ENCODE peak calls at places on chromosomes 13 and 19, in four cellular contexts. N is adrenal gland, M is MCF 10A, T is colonic mucosa. H is an unnamed sample.
A peak's percentile ranks its signal among the peaks of the same experiment; 100 is the strongest.

GRCh38 chr19:38234615-38235014 is 10.6 kb upstream of the DPF1 start:
- DNase-seq in N (no peak), M (no peak), T (no peak), H (no peak)

GRCh38 chr13:89832827-89833226 is 1514.7 kb upstream of the MIR17HG start:
- DNase-seq in N (no peak), M (no peak), T (no peak), H (peak; percentile 8)

GRCh38 chr19:29325241-29325975 is 112.5 kb upstream of the UQCRFS1 start:
- DNase-seq in N (no peak), M (no peak), T (no peak), H (no peak)

GRCh38 chr13:40109324-40109958 is 454.0 kb downstream of the COG6 start:
- DNase-seq in N (no peak), M (peak; percentile 94), T (no peak), H (peak; percentile 98)

GRCh38 chr19:48400018-48400742 is 6.7 kb downstream of the GRIN2D start:
- DNase-seq in N (peak; percentile 67), M (peak; percentile 67), T (peak; percentile 67), H (peak; percentile 74)

GRCh38 chr13:69324109-69324886 is 783.3 kb upstream of the ATXN8OS start:
- DNase-seq in N (no peak), M (peak; percentile 36), T (no peak), H (peak; percentile 37)

GRCh38 chr19:2982983-2983350 is 5.6 kb downstream of the TLE6 start:
- DNase-seq in N (peak; percentile 90), M (peak; percentile 90), T (peak; percentile 68), H (peak; percentile 79)

GRCh38 chr19:39406656-39407393 is at the start of gene ZFP36:
- DNase-seq in N (peak; percentile 94), M (peak; percentile 90), T (peak; percentile 95), H (peak; percentile 85)

GRCh38 chr13:97975851-97976550 is 22.5 kb downstream of the IPO5 start:
- DNase-seq in N (peak; percentile 88), M (peak; percentile 89), T (peak; percentile 90), H (peak; percentile 87)

GRCh38 chr13:41465215-41465907 is 8.0 kb downstream of the RGCC start:
- DNase-seq in N (peak; percentile 36), M (peak; percentile 21), T (peak; percentile 33), H (peak; percentile 87)

DNA sequence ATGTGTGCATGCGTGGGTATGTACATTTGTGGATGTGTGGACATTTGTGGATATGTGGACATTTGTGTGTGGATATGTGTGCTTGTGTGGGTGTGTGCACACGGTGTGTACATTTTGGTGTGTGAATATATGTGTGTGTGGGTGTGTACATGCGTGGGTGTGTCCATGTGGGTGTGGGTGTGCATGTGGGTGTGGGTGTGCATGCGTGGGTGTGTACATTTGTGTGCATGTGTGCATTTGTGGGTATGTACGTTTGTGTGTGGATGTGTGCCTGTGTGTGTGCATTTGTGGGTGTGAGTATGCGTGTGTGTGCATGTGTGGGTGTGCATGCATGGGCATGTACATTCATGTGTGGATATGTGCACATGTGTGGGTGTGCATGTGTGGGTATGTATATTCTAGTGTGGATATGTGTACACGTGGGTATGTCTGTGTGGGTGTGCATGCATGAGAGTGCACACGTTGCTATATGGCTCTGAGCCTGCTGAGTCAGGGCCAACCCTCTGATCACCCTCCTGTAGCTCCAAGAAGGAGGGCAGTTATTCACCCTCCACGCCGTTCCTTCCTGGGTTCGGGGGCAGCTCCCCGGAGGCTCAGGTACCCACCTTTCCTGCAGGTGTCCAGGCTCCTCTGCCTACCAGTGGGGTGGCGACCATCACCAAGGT is 20.3 kb downstream of the COMP start:
- DNase-seq in N (no peak), M (no peak), T (no peak), H (peak; percentile 22)
- TF ChIP-seq CTCF in N (no peak), M (no peak), T (no peak), H (no peak)

GRCh38 chr19:33302175-33302973 is at the start of gene CEBPA:
- DNase-seq in N (peak; percentile 62), M (peak; percentile 86), T (peak; percentile 82), H (peak; percentile 93)
- TF ChIP-seq CTCF in N (no peak), M (peak; percentile 39), T (no peak), H (no peak)

GRCh38 chr13:19810996-19811881 is 28.5 kb upstream of the PSPC1 start:
- DNase-seq in N (no peak), M (no peak), T (no peak), H (no peak)

GRCh38 chr13:19810151-19810550 is 27.4 kb upstream of the PSPC1 start:
- DNase-seq in N (no peak), M (no peak), T (no peak), H (no peak)

DNA sequence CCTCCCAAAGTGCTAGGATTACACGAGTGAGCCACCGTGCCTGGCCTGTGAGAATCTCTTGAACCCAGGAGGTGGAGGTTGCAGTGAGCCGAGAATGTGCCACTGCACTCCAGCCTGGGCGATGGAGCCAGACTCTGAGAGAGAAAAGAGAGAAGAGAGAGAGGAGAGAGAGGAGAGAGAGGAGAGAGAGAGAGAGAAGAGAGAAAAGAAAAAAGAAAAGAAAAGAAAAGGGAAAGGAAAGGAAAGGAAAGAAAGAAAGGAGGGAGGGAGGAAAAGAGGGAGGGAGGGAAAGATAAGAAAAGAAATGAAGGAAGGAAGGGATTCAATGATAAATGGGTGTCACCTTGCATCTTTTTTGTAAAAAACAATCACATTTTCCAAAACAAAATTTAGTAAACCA is 23.0 kb upstream of the PSPC1 start:
- DNase-seq in N (no peak), M (no peak), T (no peak), H (no peak)
- TF ChIP-seq CTCF in N (no peak), M (no peak), T (no peak), H (no peak)

DNA sequence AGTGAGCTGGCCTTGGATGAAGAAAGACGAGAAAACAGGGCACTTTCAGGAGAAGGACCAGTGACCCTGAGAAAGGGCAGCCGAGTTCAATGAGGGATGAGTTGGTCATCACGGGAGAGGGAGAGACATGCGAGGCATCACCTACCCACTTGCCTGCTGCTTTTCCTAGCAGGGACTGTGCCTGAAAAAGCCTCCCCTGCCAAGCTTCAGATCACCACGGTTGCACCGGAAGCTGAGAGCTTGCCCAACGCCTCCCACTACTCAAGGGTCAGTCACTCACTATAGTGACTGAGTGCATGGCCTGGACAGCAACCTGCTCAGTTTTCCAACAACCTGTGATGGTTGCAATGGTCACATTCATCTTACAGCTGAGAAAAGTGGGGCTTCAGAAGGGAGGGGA is 12.6 kb upstream of the EPHX3 start:
- DNase-seq in N (no peak), M (no peak), T (no peak), H (no peak)
- TF ChIP-seq CTCF in N (no peak), M (no peak), T (no peak), H (no peak)

H was measured in epithelial cell of esophagus.